ENCODE peak calls at places on chromosomes 16 and 17, in five cellular contexts. U is H9, T is IMR-90, P is mesendoderm, R is mesenchymal stem cell. K is an unnamed sample.

GRCh38 chr16:73546351-73546845 is 498.5 kb upstream of the ZFHX3 start:
- DNase-seq in T (no peak), U (no peak), R (no peak), P (peak), K (no peak)

GRCh38 chr17:16465861-16466338 is 26.1 kb downstream of the LRRC75A start:
- DNase-seq in R (no peak), T (no peak), P (peak), U (peak), K (no peak)

GRCh38 chr17:41486809-41487530 is 2.7 kb downstream of the KRT36 start:
- DNase-seq in U (peak), R (no peak), T (no peak), P (peak), K (peak)

GRCh38 chr16:27364493-27365141 is 37.4 kb upstream of the IL21R start:
- DNase-seq in R (no peak), U (no peak), P (no peak), T (no peak), K (no peak)

GRCh38 chr17:12107905-12108304 is 87.2 kb downstream of the MAP2K4 start:
- DNase-seq in T (peak), R (peak), P (no peak), U (no peak), K (no peak)

GRCh38 chr17:6506679-6507231 is 49.6 kb downstream of the PITPNM3 start:
- DNase-seq in U (no peak), T (no peak), R (no peak), P (no peak), K (no peak)

GRCh38 chr17:40596261-40596919 is 31.1 kb upstream of the CCR7 start:
- DNase-seq in R (no peak), P (peak), U (no peak), T (peak), K (no peak)

GRCh38 chr16:2303923-2304322 is 36.0 kb upstream of the RNPS1 start:
- DNase-seq in P (no peak), R (no peak), T (no peak), U (no peak), K (no peak)

GRCh38 chr17:58320570-58321323 is 7.8 kb downstream of the TSPOAP1 start:
- DNase-seq in T (no peak), P (no peak), U (no peak), R (no peak), K (no peak)

DNA sequence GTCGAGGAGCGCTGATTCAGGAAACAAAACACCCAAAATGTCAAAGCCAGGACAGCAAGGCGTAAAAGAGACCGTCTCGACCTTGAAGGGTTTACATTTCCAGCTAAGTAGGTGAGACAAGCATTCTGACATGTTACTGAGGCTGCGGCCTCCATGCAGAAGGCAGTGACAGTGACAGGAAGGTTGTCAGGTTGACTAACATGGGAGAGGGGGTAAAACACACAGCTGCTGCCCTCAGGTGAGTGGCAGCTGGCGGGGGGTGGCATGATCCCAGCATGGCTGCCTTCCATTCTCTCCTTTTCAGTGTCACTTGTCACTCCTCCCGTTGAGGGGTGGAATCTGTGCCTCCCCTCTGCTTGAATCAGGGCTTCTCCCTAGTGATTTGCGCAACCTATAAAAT is 31.9 kb upstream of the CRHR1 start:
- DNase-seq in U (no peak), T (no peak), P (no peak), R (no peak), K (no peak)
- H2BK5ac ChIP-seq in U (no peak), T (no peak), P (no peak), R (no peak), K (no peak)

GRCh38 chr17:81577278-81578000 is 25.3 kb upstream of the FAAP100 start:
- DNase-seq in T (no peak), P (no peak), R (no peak), U (peak), K (no peak)

GRCh38 chr17:81576621-81577277 is 24.6 kb upstream of the FAAP100 start:
- DNase-seq in R (peak), T (peak), P (no peak), U (peak), K (no peak)

GRCh38 chr17:81578561-81579225 is 26.5 kb upstream of the FAAP100 start:
- DNase-seq in U (no peak), P (no peak), R (no peak), T (no peak), K (no peak)

GRCh38 chr17:81579298-81579697 is 27.1 kb upstream of the FAAP100 start:
- DNase-seq in T (no peak), R (no peak), U (peak), P (no peak), K (no peak)

GRCh38 chr17:81578038-81578441 is 25.9 kb upstream of the FAAP100 start:
- DNase-seq in U (peak), R (no peak), P (peak), T (peak), K (no peak)
- H2BK5ac ChIP-seq in U (no peak), R (no peak), P (no peak), T (peak), K (peak)

GRCh38 chr16:69820926-69821541 is 58.9 kb downstream of the WWP2 start:
- DNase-seq in T (peak), P (no peak), U (no peak), R (no peak), K (no peak)

GRCh38 chr16:69823831-69824563 is 61.9 kb downstream of the WWP2 start:
- DNase-seq in T (no peak), U (no peak), P (no peak), R (no peak), K (no peak)

GRCh38 chr16:69818811-69819587 is 56.9 kb downstream of the WWP2 start:
- DNase-seq in R (no peak), P (peak), T (no peak), U (no peak), K (no peak)

GRCh38 chr16:69822174-69822935 is 60.2 kb downstream of the WWP2 start:
- DNase-seq in R (no peak), P (no peak), U (no peak), T (no peak), K (no peak)

GRCh38 chr16:69821844-69822173 is 59.7 kb downstream of the WWP2 start:
- DNase-seq in R (no peak), T (no peak), U (no peak), P (no peak), K (no peak)
- H2BK5ac ChIP-seq in R (no peak), T (no peak), U (no peak), P (no peak), K (no peak)

GRCh38 chr16:85583491-85584181 is 29.5 kb upstream of the GSE1 start:
- DNase-seq in R (peak), U (no peak), P (no peak), T (peak), K (peak)

GRCh38 chr16:85584192-85584757 is 28.8 kb upstream of the GSE1 start:
- DNase-seq in R (no peak), P (no peak), U (no peak), T (no peak), K (no peak)

GRCh38 chr16:85585762-85586161 is 27.4 kb upstream of the GSE1 start:
- DNase-seq in U (no peak), R (peak), P (no peak), T (no peak), K (no peak)

GRCh38 chr16:85586360-85587145 is 26.6 kb upstream of the GSE1 start:
- DNase-seq in U (no peak), R (no peak), P (no peak), T (peak), K (no peak)

GRCh38 chr16:85584989-85585388 is 28.1 kb upstream of the GSE1 start:
- DNase-seq in R (no peak), T (no peak), U (no peak), P (no peak), K (no peak)
- H2BK5ac ChIP-seq in R (no peak), T (no peak), U (no peak), P (no peak), K (no peak)

GRCh38 chr16:470418-470817 is 45.0 kb downstream of the RAB11FIP3 start:
- DNase-seq in U (no peak), P (no peak), T (no peak), R (no peak), K (no peak)

GRCh38 chr16:471353-472198 is 46.1 kb downstream of the RAB11FIP3 start:
- DNase-seq in U (peak), R (no peak), P (peak), T (peak), K (peak)

GRCh38 chr16:468072-468821 is 42.8 kb downstream of the RAB11FIP3 start:
- DNase-seq in U (no peak), P (peak), T (no peak), R (no peak), K (no peak)

GRCh38 chr16:472199-472504 is 46.7 kb downstream of the RAB11FIP3 start:
- DNase-seq in U (no peak), P (no peak), R (no peak), T (no peak), K (no peak)

DNA sequence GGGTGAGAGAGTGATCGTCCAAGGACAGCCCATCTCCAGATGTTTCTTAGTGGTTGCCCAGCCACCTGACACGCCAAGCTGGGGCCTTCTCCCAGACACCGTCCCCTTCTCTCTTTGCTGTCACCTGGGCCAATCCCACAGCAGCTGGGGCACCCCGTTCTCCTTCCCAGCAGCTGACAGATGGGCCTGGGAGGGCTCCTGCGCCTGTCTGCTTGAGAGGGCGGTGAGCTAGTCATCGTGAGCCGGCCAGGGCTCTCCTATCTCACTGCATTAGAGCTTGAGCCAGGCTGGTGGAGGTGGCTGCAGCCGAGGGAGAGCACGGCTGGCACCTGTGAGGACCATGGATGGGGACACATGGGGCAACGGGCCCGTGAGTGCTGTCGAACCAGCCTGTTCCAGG is 41.2 kb downstream of the RAB11FIP3 start:
- DNase-seq in U (no peak), P (no peak), R (no peak), T (no peak), K (no peak)
- H2BK5ac ChIP-seq in U (no peak), P (no peak), R (no peak), T (no peak), K (no peak)

GRCh38 chr17:44071772-44072171 is 1.2 kb downstream of the G6PC3 start:
- DNase-seq in U (peak), P (peak), T (peak), R (peak), K (no peak)
- H2BK5ac ChIP-seq in U (no peak), P (no peak), T (peak), R (no peak), K (no peak)

K was measured in neuronal stem cell.